ENCODE peak calls at places on chromosomes 11 and 22, in four cellular contexts. X is mesenchymal stem cell, B is keratinocyte, M is MM.1S. Y is an unnamed sample.

GRCh38 chr11:133133053-133133452 is 399.2 kb downstream of the OPCML start:
- DNase-seq in X (no peak), B (no peak), M (no peak), Y (no peak)

GRCh38 chr11:62694455-62695167 is 5.3 kb upstream of the LRRN4CL start:
- DNase-seq in X (peak; percentile 84), B (no peak), M (peak; percentile 70), Y (peak; percentile 91)

GRCh38 chr22:22558071-22558971 is 744 bp downstream of the PRAME start:
- DNase-seq in X (no peak), B (no peak), M (no peak), Y (no peak)

GRCh38 chr11:18171377-18172000 is 1.1 kb upstream of the MRGPRX4 start:
- DNase-seq in X (peak; percentile 14), B (no peak), M (peak; percentile 10), Y (peak; percentile 10)

GRCh38 chr11:94473177-94473799 is 20.4 kb downstream of the MRE11 start:
- DNase-seq in X (peak; percentile 12), B (no peak), M (peak; percentile 82), Y (no peak)

GRCh38 chr22:22955866-22956535 is 68.4 kb downstream of the IGLL5 start:
- DNase-seq in X (peak; percentile 47), B (peak; percentile 11), M (peak; percentile 83), Y (peak; percentile 70)

GRCh38 chr11:131581006-131581405 is 210.6 kb downstream of the NTM start:
- DNase-seq in X (no peak), B (no peak), M (no peak), Y (no peak)

GRCh38 chr11:78647986-78648875 is 73.6 kb upstream of the NARS2 start:
- DNase-seq in X (no peak), B (no peak), M (no peak), Y (no peak)

GRCh38 chr22:47600281-47600680 is 837.8 kb downstream of the TBC1D22A start:
- DNase-seq in X (no peak), B (no peak), M (no peak), Y (no peak)

GRCh38 chr11:64916040-64916847 is 765 bp downstream of the ATG2A start:
- DNase-seq in X (peak; percentile 66), B (no peak), M (peak; percentile 63), Y (peak; percentile 43)

GRCh38 chr22:38569181-38569971 is 607 bp downstream of the DMC1 start:
- DNase-seq in X (peak; percentile 6), B (no peak), M (no peak), Y (no peak)

GRCh38 chr11:111665779-111666178 is 63.5 kb downstream of the SIK2 start:
- DNase-seq in X (peak; percentile 69), B (no peak), M (no peak), Y (peak; percentile 68)

GRCh38 chr11:108733479-108734116 is 68.7 kb downstream of the DDX10 start:
- DNase-seq in X (peak; percentile 39), B (no peak), M (no peak), Y (peak; percentile 82)

GRCh38 chr11:64736654-64737053 is 7.3 kb downstream of the RASGRP2 start:
- DNase-seq in X (no peak), B (no peak), M (no peak), Y (no peak)

GRCh38 chr11:76610871-76611475 is 59.6 kb downstream of the LRRC32 start:
- DNase-seq in X (peak; percentile 26), B (no peak), M (no peak), Y (no peak)

GRCh38 chr22:49645791-49646550 is 181.7 kb downstream of the BRD1 start:
- DNase-seq in X (no peak), B (no peak), M (no peak), Y (no peak)

GRCh38 chr11:119916568-119916967 is 187.6 kb upstream of the NECTIN1 start:
- DNase-seq in X (no peak), B (no peak), M (no peak), Y (no peak)

GRCh38 chr11:10483584-10483983 is 28.5 kb downstream of the AMPD3 start:
- DNase-seq in X (no peak), B (no peak), M (no peak), Y (no peak)

GRCh38 chr11:99370557-99371200 is 349.9 kb downstream of the CNTN5 start:
- DNase-seq in X (peak; percentile 91), B (no peak), M (peak; percentile 50), Y (peak; percentile 87)

GRCh38 chr11:126824035-126824607 is 176.4 kb downstream of the KIRREL3 start:
- DNase-seq in X (no peak), B (no peak), M (no peak), Y (no peak)

GRCh38 chr11:118961591-118961990 is 5.5 kb downstream of the UPK2 start:
- DNase-seq in X (no peak), B (no peak), M (no peak), Y (no peak)

GRCh38 chr22:23892130-23892529 is 2.1 kb upstream of the MIF start:
- DNase-seq in X (no peak), B (no peak), M (no peak), Y (no peak)

GRCh38 chr11:13114566-13115465 is 105.7 kb downstream of the RASSF10 start:
- DNase-seq in X (no peak), B (no peak), M (no peak), Y (no peak)

GRCh38 chr22:47095395-47096122 is 333.1 kb downstream of the TBC1D22A start:
- DNase-seq in X (no peak), B (no peak), M (no peak), Y (no peak)

GRCh38 chr11:63764712-63765631 is 3.6 kb downstream of the ZFTA start:
- DNase-seq in X (no peak), B (no peak), M (no peak), Y (peak; percentile 46)

GRCh38 chr11:68870470-68870869 is 28.8 kb upstream of the CPT1A start:
- DNase-seq in X (peak; percentile 43), B (no peak), M (no peak), Y (peak; percentile 20)

GRCh38 chr22:39520054-39520873 is at the start of gene ATF4:
- DNase-seq in X (peak; percentile 100), B (peak; percentile 93), M (peak; percentile 99), Y (peak; percentile 99)

GRCh38 chr22:23305922-23306374 is 125.6 kb downstream of the BCR start:
- DNase-seq in X (peak; percentile 97), B (no peak), M (no peak), Y (peak; percentile 91)

GRCh38 chr22:30717331-30717921 is 22.8 kb downstream of the OSBP2 start:
- DNase-seq in X (peak; percentile 41), B (no peak), M (no peak), Y (peak; percentile 65)

GRCh38 chr11:104572279-104572678 is 326.0 kb downstream of the CASP12 start:
- DNase-seq in X (no peak), B (no peak), M (no peak), Y (no peak)

GRCh38 chr11:35683728-35684339 is 21.3 kb downstream of the TRIM44 start:
- DNase-seq in X (peak; percentile 45), B (no peak), M (no peak), Y (no peak)

GRCh38 chr11:72229336-72229924 is 4.9 kb downstream of the INPPL1 start:
- DNase-seq in X (no peak), B (no peak), M (no peak), Y (no peak)

GRCh38 chr22:37486224-37486845 is at the start of gene MFNG:
- DNase-seq in X (peak; percentile 58), B (no peak), M (peak; percentile 93), Y (peak; percentile 44)

GRCh38 chr22:17655289-17655688 is 16.7 kb downstream of the BCL2L13 start:
- DNase-seq in X (no peak), B (no peak), M (no peak), Y (no peak)

GRCh38 chr11:12393691-12394090 is 16.3 kb downstream of the PARVA start:
- DNase-seq in X (no peak), B (no peak), M (no peak), Y (no peak)

GRCh38 chr11:112797653-112798293 is 163.4 kb upstream of the NCAM1 start:
- DNase-seq in X (peak; percentile 6), B (no peak), M (peak; percentile 73), Y (peak; percentile 80)
- H3K4me3 ChIP-seq in X (no peak overlapping the region), B (no peak overlapping the region), M (no peak overlapping the region), Y (no peak overlapping the region)

GRCh38 chr11:9002920-9003572 is 755 bp downstream of the NRIP3 start:
- DNase-seq in X (no peak), B (no peak), M (no peak), Y (no peak)

GRCh38 chr11:9003573-9004309 is at the start of gene NRIP3:
- DNase-seq in X (peak; percentile 87), B (no peak), M (no peak), Y (peak; percentile 74)

GRCh38 chr11:9001736-9002135 is 2.1 kb downstream of the NRIP3 start:
- DNase-seq in X (peak; percentile 89), B (peak; percentile 15), M (no peak), Y (peak; percentile 9)

GRCh38 chr11:9005087-9005486 is 1.3 kb upstream of the NRIP3 start:
- DNase-seq in X (no peak), B (no peak), M (no peak), Y (no peak)

DNA sequence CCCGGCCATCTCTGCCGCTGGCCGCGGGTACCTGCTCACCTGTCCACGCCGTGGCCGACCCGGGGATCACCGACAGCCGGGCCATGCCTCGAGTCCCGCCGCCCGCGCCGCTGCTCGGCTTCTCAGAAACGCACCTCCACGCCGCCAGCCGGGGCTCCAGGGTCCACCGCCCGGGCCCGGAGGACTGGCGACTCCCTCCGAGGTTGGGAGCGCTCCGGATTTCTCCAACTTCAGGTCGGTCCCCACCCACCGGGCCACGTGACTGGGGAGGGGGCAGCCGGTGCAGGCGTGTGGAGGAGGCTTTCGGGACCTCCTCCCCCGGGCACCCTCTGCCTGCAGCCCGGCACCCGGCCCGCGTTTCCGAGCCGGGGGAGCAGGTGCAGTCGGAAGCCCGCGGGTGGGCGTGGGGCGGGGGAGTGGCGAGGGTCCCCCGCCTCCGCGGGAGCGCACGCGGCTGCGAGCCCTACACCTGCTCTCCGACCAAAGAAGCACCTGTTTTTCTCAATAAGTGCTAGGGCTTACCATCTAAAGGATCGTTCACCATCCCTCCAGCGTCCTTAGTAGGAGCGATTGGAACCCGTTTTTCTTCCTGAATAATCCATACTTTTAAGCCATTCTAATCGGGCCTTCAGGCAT is 627 bp upstream of the NRIP3 start:
- DNase-seq in X (no peak), B (no peak), M (no peak), Y (no peak)
- H3K4me3 ChIP-seq in X (peak overlapping the region; percentile 60), B (peak overlapping the region; percentile 11), M (no peak overlapping the region), Y (peak overlapping the region; percentile 26)

GRCh38 chr11:1832989-1833365 is 1.8 kb upstream of the SYT8 start:
- DNase-seq in X (no peak), B (no peak), M (no peak), Y (no peak)
- H3K4me3 ChIP-seq in X (no peak overlapping the region), B (no peak overlapping the region), M (no peak overlapping the region), Y (no peak overlapping the region)

GRCh38 chr11:92225563-92226308 is 1.1 kb downstream of the FAT3 start:
- DNase-seq in X (peak; percentile 5), B (no peak), M (no peak), Y (peak; percentile 64)
- H3K4me3 ChIP-seq in X (peak overlapping the region; percentile 68), B (no peak overlapping the region), M (no peak overlapping the region), Y (peak overlapping the region; percentile 54)

GRCh38 chr11:74141274-74141695 is 29.5 kb downstream of the C2CD3 start:
- DNase-seq in X (no peak), B (no peak), M (no peak), Y (no peak)
- H3K4me3 ChIP-seq in X (no peak overlapping the region), B (no peak overlapping the region), M (no peak overlapping the region), Y (no peak overlapping the region)

Y was measured in A673.